ENCODE peak calls at places on chromosomes 13 and 19, in four cellular contexts. V is heart right ventricle, R is tibial nerve, E is NT2/D1. A is an unnamed sample.

GRCh38 chr13:45779901-45780300 is 71.7 kb downstream of the SIAH3 start:
- DNase-seq in R (no peak), E (no peak), V (no peak), A (no peak)

GRCh38 chr19:46839752-46840151 is 10.9 kb downstream of the AP2S1 start:
- DNase-seq in V (no peak), E (no peak), R (no peak), A (no peak)

GRCh38 chr19:43872547-43873336 is 45.6 kb downstream of the ZNF283 start:
- DNase-seq in E (no peak), V (no peak), R (no peak), A (peak)

GRCh38 chr19:35112995-35113693 is 2.5 kb upstream of the FXYD3 start:
- DNase-seq in V (no peak), R (no peak), E (no peak), A (no peak)

GRCh38 chr19:5539431-5539833 is 28.3 kb downstream of the TINCR start:
- DNase-seq in V (peak), E (peak), R (no peak), A (no peak)

GRCh38 chr19:14375055-14375581 is 6.1 kb upstream of the ADGRE5 start:
- DNase-seq in E (no peak), R (no peak), V (peak), A (no peak)

GRCh38 chr19:45492627-45493470 is 4.0 kb downstream of the RTN2 start:
- DNase-seq in E (no peak), V (peak), R (no peak), A (peak)

GRCh38 chr13:80276371-80277289 is 64.3 kb downstream of the SPRY2 start:
- DNase-seq in V (peak), E (peak), R (peak), A (peak)

GRCh38 chr13:87661471-87661870 is 9.7 kb upstream of the SLITRK5 start:
- DNase-seq in R (no peak), V (no peak), E (no peak), A (peak)

GRCh38 chr13:101915755-101916107 is 463.3 kb downstream of the ITGBL1 start:
- DNase-seq in V (no peak), E (no peak), R (no peak), A (no peak)

GRCh38 chr13:99322297-99323103 is 15.3 kb upstream of the GPR183 start:
- DNase-seq in R (no peak), V (no peak), E (no peak), A (peak)

GRCh38 chr13:26488236-26489028 is 69.1 kb upstream of the WASF3 start:
- DNase-seq in R (no peak), E (no peak), V (no peak), A (no peak)

GRCh38 chr19:8148410-8149231 is 771 bp downstream of the FBN3 start:
- DNase-seq in V (no peak), R (no peak), E (peak), A (no peak)

GRCh38 chr19:12703056-12703455 is 6.6 kb upstream of the FBXW9 start:
- DNase-seq in V (no peak), R (no peak), E (peak), A (peak)

GRCh38 chr13:35552172-35552844 is 75.8 kb upstream of the MAB21L1 start:
- DNase-seq in R (no peak), E (no peak), V (no peak), A (peak)

A was measured in astrocyte of the spinal cord.